ENCODE peak calls at places on chromosomes 13 and 19, in seven cellular contexts. K is HepG2, A is K562, Z is H1, G is SK-N-SH, O is GM12878, T is HCT116. Q is an unnamed sample.

GRCh38 chr13:76222511-76222910 is 586.4 kb downstream of the LMO7 start:
- DNase-seq in K (no peak), A (no peak), Z (no peak), G (no peak), O (no peak), T (no peak), Q (no peak)

GRCh38 chr13:25422153-25422552 is 50.4 kb downstream of the ATP8A2 start:
- DNase-seq in K (no peak), A (no peak), Z (no peak), G (no peak), O (no peak), T (no peak), Q (no peak)

GRCh38 chr13:23867027-23867491 is 22.1 kb downstream of the MIPEP start:
- DNase-seq in K (no peak), A (peak; percentile 45), Z (no peak), G (no peak), O (no peak), T (no peak), Q (no peak)

GRCh38 chr19:54482889-54483288 is 9.8 kb upstream of the CDC42EP5 start:
- DNase-seq in K (no peak), A (no peak), Z (no peak), G (no peak), O (no peak), T (no peak), Q (no peak)

GRCh38 chr19:30093966-30094770 is 152.1 kb downstream of the URI1 start:
- DNase-seq in K (no peak), A (no peak), Z (no peak), G (peak; percentile 65), O (no peak), T (no peak), Q (no peak)

GRCh38 chr19:50147462-50148423 is 15.3 kb downstream of the IZUMO2 start:
- DNase-seq in K (peak; percentile 86), A (peak; percentile 87), Z (no peak), G (peak; percentile 80), O (peak; percentile 11), T (peak; percentile 89), Q (peak; percentile 74)

GRCh38 chr19:18224525-18225354 is 1.5 kb downstream of the PDE4C start:
- DNase-seq in K (peak; percentile 95), A (peak; percentile 99), Z (peak; percentile 99), G (peak; percentile 99), O (peak; percentile 80), T (peak; percentile 99), Q (peak; percentile 96)

GRCh38 chr13:95452376-95452775 is 100.1 kb upstream of the CLDN10 start:
- DNase-seq in K (no peak), A (no peak), Z (no peak), G (no peak), O (no peak), T (no peak), Q (no peak)

GRCh38 chr13:54232700-54233099 is 1204.1 kb downstream of the OLFM4 start:
- DNase-seq in K (no peak), A (no peak), Z (no peak), G (no peak), O (no peak), T (no peak), Q (no peak)

GRCh38 chr19:1259206-1259872 is 9.8 kb upstream of the CIRBP start:
- DNase-seq in K (peak; percentile 86), A (peak; percentile 79), Z (no peak), G (peak; percentile 62), O (peak; percentile 73), T (no peak), Q (no peak)

GRCh38 chr19:19087676-19088075 is 23.9 kb downstream of the SLC25A42 start:
- DNase-seq in K (no peak), A (no peak), Z (no peak), G (no peak), O (no peak), T (no peak), Q (no peak)

GRCh38 chr19:10431943-10432735 is 11.8 kb downstream of the PDE4A start:
- DNase-seq in K (no peak), A (peak; percentile 89), Z (no peak), G (peak; percentile 68), O (no peak), T (no peak), Q (no peak)

GRCh38 chr13:86020350-86021002 is 221.3 kb upstream of the SLITRK6 start:
- DNase-seq in K (no peak), A (no peak), Z (no peak), G (peak; percentile 2), O (no peak), T (no peak), Q (no peak)

GRCh38 chr19:21584532-21584931 is 79.1 kb downstream of the ZNF429 start:
- DNase-seq in K (no peak), A (no peak), Z (no peak), G (no peak), O (no peak), T (no peak), Q (no peak)

GRCh38 chr19:10096615-10096963 is 5.9 kb downstream of the ANGPTL6 start:
- DNase-seq in K (no peak), A (peak; percentile 44), Z (no peak), G (no peak), O (no peak), T (no peak), Q (no peak)

GRCh38 chr19:10439588-10439987 is 19.2 kb downstream of the PDE4A start:
- DNase-seq in K (no peak), A (no peak), Z (no peak), G (no peak), O (no peak), T (no peak), Q (no peak)

GRCh38 chr13:76012091-76012721 is 376.1 kb downstream of the LMO7 start:
- DNase-seq in K (no peak), A (no peak), Z (no peak), G (no peak), O (no peak), T (no peak), Q (no peak)

GRCh38 chr19:17966497-17967257 is at the start of gene KCNN1:
- DNase-seq in K (no peak), A (no peak), Z (no peak), G (peak; percentile 98), O (no peak), T (no peak), Q (no peak)

GRCh38 chr19:50252111-50252886 is 48.9 kb downstream of the MYH14 start:
- DNase-seq in K (no peak), A (peak; percentile 56), Z (no peak), G (peak; percentile 65), O (no peak), T (no peak), Q (no peak)

DNA sequence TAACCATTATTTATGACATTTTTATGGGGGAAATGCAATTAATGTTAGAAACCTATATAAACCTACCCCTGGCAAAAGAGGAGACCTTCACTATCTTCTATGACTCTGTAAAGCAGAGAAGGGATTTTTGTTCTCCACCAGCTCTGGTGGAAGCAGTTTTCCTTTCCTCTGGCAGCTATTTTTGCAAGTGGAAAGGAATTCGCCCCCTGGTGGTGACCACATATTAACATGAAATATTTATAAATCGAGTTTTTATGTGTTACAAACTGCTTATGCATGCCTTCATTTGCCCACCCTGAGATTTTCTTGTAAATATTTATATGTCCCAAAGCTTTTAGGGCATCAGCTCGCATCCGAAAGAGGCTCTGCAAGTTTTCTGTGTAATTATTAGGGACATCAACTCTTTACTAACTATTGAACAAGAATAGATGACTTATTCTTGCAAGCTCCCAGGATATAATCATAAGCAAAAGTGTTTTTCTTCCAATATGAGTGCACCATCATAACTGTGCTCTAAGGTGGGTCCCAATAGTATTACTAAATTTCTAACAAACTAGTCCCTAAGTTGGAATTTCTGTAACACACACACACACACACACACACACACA is 62.4 kb downstream of the SERTM1 start:
- DNase-seq in K (peak; percentile 35), A (peak; percentile 57), Z (no peak), G (peak; percentile 37), O (no peak), T (peak; percentile 31), Q (peak; percentile 13)
- TF ChIP-seq SIN3A in K (no peak), A (no peak), Z (no peak), G (no peak), O (no peak), T (no peak), Q (no peak)

DNA sequence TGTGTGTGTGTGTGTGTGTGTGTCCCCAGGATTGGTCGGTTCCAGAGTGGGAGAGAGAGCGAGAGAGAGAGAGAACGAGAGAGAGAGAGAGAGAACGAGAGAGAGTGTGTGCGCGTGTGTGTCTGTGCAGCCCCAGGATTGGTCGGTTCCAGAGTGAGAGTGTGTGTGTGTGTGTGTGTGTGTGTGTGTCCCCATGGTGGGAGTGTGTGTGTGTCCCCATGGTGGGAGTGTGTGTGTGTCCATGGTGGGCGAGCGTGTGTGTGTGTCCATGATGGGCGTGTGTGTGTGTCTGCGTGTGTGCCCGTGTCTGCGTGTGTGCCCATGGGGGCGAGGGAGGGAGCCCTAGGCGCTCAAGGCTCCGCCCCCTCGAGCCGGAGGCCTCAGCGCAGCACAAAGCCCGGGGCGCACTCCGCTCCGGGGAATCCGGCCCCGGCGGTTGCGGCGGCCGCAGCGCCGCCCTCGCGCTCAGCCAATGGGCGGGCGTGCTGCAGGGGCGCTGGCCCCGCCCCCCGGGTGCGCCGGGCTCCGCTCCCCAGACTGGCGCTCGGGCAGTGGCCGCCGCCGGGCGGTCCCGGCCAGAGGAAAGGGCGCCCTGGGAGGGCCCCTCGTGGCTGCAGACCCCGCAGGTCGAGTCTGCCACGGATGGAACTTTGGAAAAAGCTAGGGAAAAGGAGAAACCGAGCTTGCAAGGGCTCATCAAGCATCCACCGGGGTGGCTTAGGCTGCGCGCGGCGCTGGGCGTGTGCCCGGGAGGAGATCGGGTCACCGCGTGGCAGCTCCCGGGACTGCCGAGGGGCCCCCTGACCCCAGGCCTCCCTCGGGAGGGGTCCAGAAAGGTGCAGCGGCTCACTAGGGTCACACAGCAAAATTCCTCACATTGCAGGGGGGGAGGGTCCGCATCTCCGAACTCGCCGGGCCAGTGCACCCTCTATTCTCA is 96.2 kb downstream of the INSR start:
- DNase-seq in K (peak; percentile 86), A (peak; percentile 90), Z (peak; percentile 59), G (peak; percentile 97), O (peak; percentile 81), T (peak; percentile 84), Q (peak; percentile 51)
- TF ChIP-seq CTCF in K (peak; percentile 13), A (no peak), Z (no peak), G (peak; percentile 27), O (peak; percentile 34), T (no peak), Q (no peak)

GRCh38 chr13:21395953-21396352 is 63.1 kb downstream of the ZDHHC20 start:
- DNase-seq in K (no peak), A (no peak), Z (no peak), G (no peak), O (no peak), T (no peak), Q (no peak)
- TF ChIP-seq SIN3A in K (no peak), A (no peak), Z (no peak), G (no peak), O (no peak), T (no peak), Q (no peak)

GRCh38 chr19:35991731-35992450 is 3.1 kb upstream of the SDHAF1 start:
- DNase-seq in K (no peak), A (no peak), Z (no peak), G (no peak), O (no peak), T (no peak), Q (no peak)

GRCh38 chr19:35995655-35995993 is 636 bp downstream of the SDHAF1 start:
- DNase-seq in K (peak; percentile 27), A (peak; percentile 80), Z (no peak), G (peak; percentile 67), O (no peak), T (no peak), Q (no peak)

GRCh38 chr19:35996777-35997176 is 1.8 kb downstream of the SDHAF1 start:
- DNase-seq in K (no peak), A (no peak), Z (no peak), G (no peak), O (no peak), T (no peak), Q (no peak)

GRCh38 chr19:35992902-35993765 is 1.9 kb upstream of the SDHAF1 start:
- DNase-seq in K (no peak), A (no peak), Z (no peak), G (no peak), O (no peak), T (no peak), Q (no peak)

GRCh38 chr19:35994868-35995654 is at the start of gene SDHAF1:
- DNase-seq in K (peak; percentile 90), A (peak; percentile 98), Z (peak; percentile 77), G (peak; percentile 97), O (peak; percentile 84), T (peak; percentile 85), Q (peak; percentile 78)
- TF ChIP-seq CTCF in K (peak; percentile 31), A (peak; percentile 14), Z (no peak), G (no peak), O (no peak), T (no peak), Q (peak; percentile 20)